ENCODE peak calls at places on chromosomes 16 and 17, in six cellular contexts. Z, S, U, L, Y and F are unnamed samples.

GRCh38 chr16:1959269-1960039 is at the start of gene NDUFB10:
- DNase-seq in Z (peak), S (peak), U (peak), L (peak), Y (peak), F (peak)

GRCh38 chr16:87056083-87056482 is 261.1 kb downstream of the C16orf95 start:
- DNase-seq in Z (no peak), S (peak), U (no peak), L (no peak), Y (no peak), F (no peak)

GRCh38 chr16:15491430-15491829 is 57.0 kb downstream of the BMERB1 start:
- DNase-seq in Z (no peak), S (no peak), U (no peak), L (no peak), Y (no peak), F (no peak)

GRCh38 chr17:58156839-58157803 is 8.9 kb downstream of the OR4D1 start:
- DNase-seq in Z (peak), S (no peak), U (peak), L (no peak), Y (peak), F (peak)

GRCh38 chr17:63834431-63835166 is 7.1 kb upstream of the FTSJ3 start:
- DNase-seq in Z (peak), S (peak), U (peak), L (peak), Y (peak), F (peak)

GRCh38 chr17:7574176-7574953 is 5.1 kb upstream of the CD68 start:
- DNase-seq in Z (no peak), S (peak), U (no peak), L (no peak), Y (no peak), F (no peak)

GRCh38 chr17:46159686-46160085 is 33.5 kb downstream of the KANSL1 start:
- DNase-seq in Z (no peak), S (peak), U (peak), L (no peak), Y (no peak), F (peak)

GRCh38 chr17:38469875-38470274 is 41.6 kb downstream of the ARHGAP23 start:
- DNase-seq in Z (no peak), S (peak), U (peak), L (no peak), Y (peak), F (no peak)

GRCh38 chr16:84013787-84014569 is 28.6 kb downstream of the SLC38A8 start:
- DNase-seq in Z (peak), S (peak), U (peak), L (peak), Y (peak), F (peak)

GRCh38 chr17:64773836-64774761 is 112.0 kb upstream of the SMURF2 start:
- DNase-seq in Z (no peak), S (peak), U (peak), L (peak), Y (peak), F (peak)

GRCh38 chr17:54261465-54261864 is 438.7 kb downstream of the KIF2B start:
- DNase-seq in Z (no peak), S (no peak), U (no peak), L (no peak), Y (peak), F (no peak)

GRCh38 chr17:77704048-77704815 is 254.3 kb upstream of the TNRC6C start:
- DNase-seq in Z (no peak), S (no peak), U (peak), L (no peak), Y (no peak), F (no peak)

DNA sequence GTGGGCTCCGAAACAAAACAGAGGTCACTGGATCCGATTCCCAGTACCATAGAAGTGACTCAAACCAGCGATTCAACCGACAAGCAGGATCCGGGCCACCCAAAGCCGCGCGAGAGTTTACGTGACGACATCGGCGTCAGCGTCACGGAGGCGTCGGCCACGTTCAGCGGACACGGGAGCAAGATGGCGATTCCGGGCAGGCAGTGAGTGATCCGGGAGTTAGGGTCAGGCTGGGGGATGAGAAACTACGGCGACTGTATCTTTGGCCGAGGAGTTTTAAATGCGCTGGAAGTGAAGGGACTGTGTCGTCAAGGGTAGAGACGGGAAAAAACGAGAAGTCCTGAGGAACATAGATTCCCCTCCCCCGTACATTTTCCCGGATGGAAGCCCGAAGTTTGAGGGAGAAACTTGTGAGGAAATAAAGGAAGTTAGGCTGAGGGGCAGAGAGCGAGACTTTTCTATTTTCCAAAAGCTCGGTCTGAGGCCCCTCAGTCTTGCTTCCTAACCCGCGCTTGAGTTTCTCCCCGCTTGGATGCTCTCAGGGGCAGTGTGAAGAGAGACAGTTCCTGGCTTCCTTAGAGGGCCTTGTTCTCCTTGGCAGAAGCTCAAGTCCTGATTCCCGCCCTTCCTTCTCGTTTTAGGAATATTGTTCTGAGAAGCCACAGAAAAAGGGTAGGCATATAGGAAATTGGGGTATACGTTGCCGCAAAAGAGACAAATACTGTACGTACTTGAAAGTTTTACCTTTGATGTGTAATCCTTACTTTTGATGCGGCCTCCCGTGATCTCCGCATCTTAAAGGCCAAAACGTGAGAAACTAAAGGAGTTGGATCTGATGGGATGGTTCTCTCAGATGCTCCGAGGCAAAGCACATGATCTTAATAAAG is at the start of gene NSRP1:
- DNase-seq in Z (peak), S (peak), U (peak), L (peak), Y (peak), F (peak)
- H2BK120ac ChIP-seq in Z (no peak), S (peak), U (peak), L (no peak), Y (no peak), F (peak)

DNA sequence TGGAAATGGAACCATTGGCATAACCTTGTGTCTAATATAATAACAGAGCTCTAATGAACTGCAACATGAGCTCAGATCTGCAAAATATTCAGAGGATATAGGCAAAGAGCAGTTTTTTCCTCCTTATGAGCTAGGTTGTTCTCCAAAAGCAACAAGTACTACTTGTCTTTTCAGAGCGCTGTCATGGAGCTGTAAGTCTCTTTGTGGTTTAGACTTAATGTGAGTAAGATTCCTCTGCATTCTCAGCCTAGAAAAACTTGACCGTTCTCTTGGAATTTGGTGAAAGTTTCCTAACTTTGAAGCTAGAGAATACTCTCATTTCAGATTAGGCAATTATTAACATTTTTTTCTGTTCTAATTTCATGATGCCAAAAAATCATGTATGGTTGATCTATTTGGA is 85.2 kb downstream of the FTO start:
- DNase-seq in Z (no peak), S (peak), U (peak), L (no peak), Y (no peak), F (no peak)
- H3K4me3 ChIP-seq in Z (no peak), S (no peak), U (no peak), L (no peak), Y (no peak), F (no peak)

GRCh38 chr17:40548491-40548981 is 16.7 kb downstream of the CCR7 start:
- DNase-seq in Z (no peak), S (no peak), U (no peak), L (no peak), Y (no peak), F (no peak)
- H4K8ac ChIP-seq in Z (no peak), S (peak), U (peak), L (no peak), Y (no peak), F (peak)

DNA sequence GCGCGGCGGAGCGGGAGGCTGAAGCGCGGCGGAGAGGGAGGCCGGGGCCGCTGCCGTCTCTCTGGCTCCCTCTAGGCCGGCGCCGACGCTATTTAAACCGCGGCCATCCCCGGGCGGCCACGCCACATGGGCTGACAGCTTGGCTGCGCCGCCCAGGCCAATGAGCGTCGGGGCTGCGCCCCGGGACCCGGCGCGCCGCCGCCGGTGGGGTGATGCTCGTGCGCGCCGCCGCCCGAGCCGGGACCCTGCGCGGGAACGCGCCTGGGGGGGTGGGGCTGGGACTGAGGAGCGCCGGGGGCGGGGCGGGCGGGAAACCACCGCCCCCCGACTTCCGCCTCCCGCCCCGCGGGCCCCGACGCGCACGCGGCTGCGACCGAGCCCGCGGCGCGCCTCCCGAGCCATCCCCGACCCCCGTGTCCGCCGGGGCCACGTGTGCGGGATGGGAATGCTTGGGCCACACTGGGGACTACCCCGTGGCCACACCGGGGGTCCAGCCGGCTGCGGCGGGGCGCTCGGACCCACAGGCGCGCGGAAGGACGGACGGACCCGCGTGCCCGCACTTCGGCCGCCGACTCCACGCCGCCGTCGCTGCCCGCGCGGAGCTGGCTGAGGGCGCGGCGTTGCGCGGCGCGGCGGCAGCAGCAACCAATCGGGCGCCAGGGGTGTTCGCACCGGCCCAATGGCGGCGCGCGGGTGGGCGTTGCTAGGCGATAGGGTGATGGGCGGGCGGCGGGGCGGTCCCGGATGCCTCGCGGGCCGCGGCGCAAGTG is at the start of gene FASN:
- DNase-seq in Z (peak), S (peak), U (peak), L (peak), Y (peak), F (peak)
- H2BK120ac ChIP-seq in Z (peak), S (peak), U (peak), L (peak), Y (peak), F (peak)

GRCh38 chr16:28259091-28259780 is 33.1 kb upstream of the SBK1 start:
- DNase-seq in Z (no peak), S (no peak), U (no peak), L (no peak), Y (no peak), F (no peak)
- H3K4me3 ChIP-seq in Z (no peak), S (no peak), U (no peak), L (peak), Y (no peak), F (no peak)

GRCh38 chr16:4390266-4391260 is 18.9 kb downstream of the VASN start:
- DNase-seq in Z (no peak), S (no peak), U (no peak), L (no peak), Y (peak), F (peak)

GRCh38 chr16:4391635-4392381 is 20.2 kb downstream of the VASN start:
- DNase-seq in Z (no peak), S (no peak), U (no peak), L (no peak), Y (peak), F (no peak)

GRCh38 chr16:4395055-4395726 is 21.2 kb downstream of the CORO7 start:
- DNase-seq in Z (no peak), S (no peak), U (no peak), L (no peak), Y (no peak), F (no peak)

GRCh38 chr16:4392382-4393242 is 21.0 kb downstream of the VASN start:
- DNase-seq in Z (no peak), S (peak), U (no peak), L (peak), Y (peak), F (peak)

GRCh38 chr16:4393243-4393606 is 21.6 kb downstream of the VASN start:
- DNase-seq in Z (no peak), S (no peak), U (no peak), L (no peak), Y (no peak), F (peak)
- H4K8ac ChIP-seq in Z (peak), S (peak), U (peak), L (peak), Y (no peak), F (peak)

GRCh38 chr16:90019201-90019542 is at the start of gene DBNDD1:
- DNase-seq in Z (no peak), S (no peak), U (no peak), L (no peak), Y (no peak), F (no peak)
- H2BK120ac ChIP-seq in Z (no peak), S (peak), U (peak), L (peak), Y (no peak), F (peak)

GRCh38 chr16:8831450-8832382 is 34.1 kb downstream of the PMM2 start:
- DNase-seq in Z (peak), S (no peak), U (no peak), L (peak), Y (peak), F (no peak)

GRCh38 chr16:8828541-8829165 is 31.0 kb downstream of the PMM2 start:
- DNase-seq in Z (no peak), S (no peak), U (no peak), L (no peak), Y (no peak), F (no peak)

GRCh38 chr16:8822403-8822802 is 24.8 kb downstream of the PMM2 start:
- DNase-seq in Z (no peak), S (no peak), U (no peak), L (no peak), Y (no peak), F (no peak)

DNA sequence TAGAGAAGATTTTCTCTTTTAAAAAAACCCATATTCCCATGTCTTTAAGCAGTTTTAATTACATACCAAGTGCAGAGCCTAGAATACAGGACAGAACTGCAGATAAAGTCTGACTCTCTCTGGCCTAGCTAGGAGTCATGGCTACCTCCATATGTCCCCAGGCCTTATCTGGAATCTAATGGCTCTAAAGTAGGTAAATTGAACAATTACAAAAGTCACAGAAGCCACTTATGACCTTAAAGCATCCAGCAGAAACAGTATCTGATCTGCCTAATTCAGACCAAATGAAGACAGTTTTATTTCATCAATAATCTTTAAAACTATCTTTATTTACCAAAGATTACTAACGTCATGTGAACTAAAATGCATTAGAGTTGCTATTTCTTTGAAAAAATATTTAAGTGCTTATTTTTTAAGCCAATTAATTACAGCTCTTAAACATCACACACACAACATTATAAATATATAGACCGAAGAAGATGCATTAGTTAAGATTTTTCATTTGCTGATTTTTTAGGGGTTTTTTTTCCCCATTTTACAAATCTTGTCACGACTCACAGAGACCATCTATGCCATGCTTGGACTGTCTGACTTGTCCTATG is 28.7 kb downstream of the PMM2 start:
- DNase-seq in Z (no peak), S (no peak), U (no peak), L (no peak), Y (no peak), F (no peak)
- H3K4me3 ChIP-seq in Z (no peak), S (no peak), U (no peak), L (no peak), Y (no peak), F (no peak)

DNA sequence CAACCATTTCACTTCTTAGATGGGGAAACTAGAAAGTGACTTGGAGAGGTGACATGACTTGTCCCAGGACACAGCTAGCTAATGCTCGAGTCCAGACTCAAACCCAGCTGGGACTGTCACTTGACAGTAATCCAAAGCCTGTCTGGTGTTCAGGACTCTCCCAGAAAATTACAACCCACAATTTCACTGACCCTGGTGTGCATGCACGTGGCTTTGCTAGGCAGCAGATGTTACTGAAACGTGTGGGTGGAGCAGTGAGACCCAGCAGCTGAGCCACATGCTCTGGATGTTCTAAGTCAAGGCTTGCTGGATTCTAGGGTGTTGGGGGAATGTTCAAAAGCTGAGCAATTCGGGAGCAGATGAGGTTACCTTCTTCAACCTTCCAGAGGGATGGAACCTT is 364.6 kb downstream of the GRIN2A start:
- DNase-seq in Z (no peak), S (no peak), U (no peak), L (no peak), Y (no peak), F (no peak)
- H4K8ac ChIP-seq in Z (no peak), S (no peak), U (no peak), L (no peak), Y (no peak), F (no peak)